ENCODE peak calls at places on chromosomes 2 and 18, in seven cellular contexts. S is fibroblast of lung; L is neuronal stem cell; W is MM.1S; R is CD4-positive, CD25-positive, alpha-beta regulatory T cell; Y is pancreas; G is kidney. M is an unnamed sample.

GRCh38 chr2:223487447-223487846 is 114.7 kb downstream of the SCG2 start:
- DNase-seq in Y (no peak), L (no peak), R (no peak), W (no peak), G (no peak), S (no peak), M (no peak)

GRCh38 chr2:201129044-201129505 is 13.1 kb downstream of the CFLAR start:
- DNase-seq in Y (no peak), S (no peak), G (no peak), R (no peak), L (no peak), W (peak), M (no peak)

GRCh38 chr2:160429248-160430000 is 64.2 kb downstream of the RBMS1 start:
- DNase-seq in S (peak), G (no peak), R (peak), W (peak), L (no peak), Y (no peak), M (no peak)

GRCh38 chr2:24945907-24946306 is 25.8 kb downstream of the DNAJC27 start:
- DNase-seq in R (no peak), L (no peak), W (no peak), G (no peak), Y (no peak), S (peak), M (no peak)

GRCh38 chr2:216666461-216667233 is 28.7 kb downstream of the IGFBP5 start:
- DNase-seq in W (peak), Y (peak), R (peak), S (peak), L (peak), G (peak), M (peak)

GRCh38 chr2:11698009-11698922 is 28.3 kb upstream of the NTSR2 start:
- DNase-seq in Y (no peak), G (peak), W (no peak), R (no peak), L (no peak), S (peak), M (no peak)

GRCh38 chr2:173631123-173631450 is 276.4 kb downstream of the CDCA7 start:
- DNase-seq in R (no peak), S (peak), Y (no peak), L (no peak), W (no peak), G (peak), M (no peak)

GRCh38 chr18:48293954-48294893 is 115.0 kb downstream of the ZBTB7C start:
- DNase-seq in R (no peak), S (no peak), W (no peak), L (no peak), Y (peak), G (no peak), M (no peak)

GRCh38 chr2:47068966-47069627 is 86.0 kb downstream of the STPG4 start:
- DNase-seq in Y (no peak), W (no peak), S (no peak), L (no peak), G (peak), R (no peak), M (no peak)

GRCh38 chr2:188695953-188696352 is 278.2 kb upstream of the COL3A1 start:
- DNase-seq in R (no peak), L (no peak), W (no peak), Y (no peak), S (peak), G (no peak), M (no peak)

GRCh38 chr2:121285077-121285449 is at the start of gene TFCP2L1:
- DNase-seq in G (peak), W (no peak), S (no peak), R (no peak), L (no peak), Y (peak), M (no peak)

GRCh38 chr2:25104741-25105140 is 62.9 kb downstream of the EFR3B start:
- DNase-seq in W (no peak), R (no peak), Y (no peak), G (no peak), L (no peak), S (no peak), M (no peak)

GRCh38 chr18:56511996-56512395 is 126.4 kb downstream of the TXNL1 start:
- DNase-seq in G (no peak), S (no peak), Y (no peak), R (no peak), W (peak), L (no peak), M (no peak)

GRCh38 chr2:222613715-222614331 is 42.1 kb downstream of the FARSB start:
- DNase-seq in Y (no peak), R (peak), W (peak), L (peak), G (no peak), S (peak), M (no peak)

GRCh38 chr18:712401-713134 is at the start of gene ENOSF1:
- DNase-seq in L (peak), S (peak), R (peak), W (peak), Y (peak), G (peak), M (no peak)

GRCh38 chr2:30963184-30963583 is 155.9 kb upstream of the CAPN13 start:
- DNase-seq in Y (no peak), S (no peak), L (no peak), W (no peak), G (no peak), R (no peak), M (no peak)

GRCh38 chr2:29117636-29118303 is 2.6 kb downstream of the CLIP4 start:
- DNase-seq in R (no peak), G (no peak), Y (no peak), L (no peak), S (peak), W (no peak), M (no peak)

GRCh38 chr2:121211689-121212151 is 73.3 kb downstream of the TFCP2L1 start:
- DNase-seq in L (no peak), G (peak), S (no peak), R (no peak), Y (no peak), W (no peak), M (no peak)

GRCh38 chr2:20496477-20496876 is 49.6 kb downstream of the RHOB start:
- DNase-seq in Y (no peak), L (no peak), W (no peak), R (no peak), S (no peak), G (no peak), M (no peak)

GRCh38 chr2:98501223-98501622 is 56.6 kb downstream of the INPP4A start:
- DNase-seq in Y (no peak), W (no peak), R (no peak), G (no peak), S (no peak), L (no peak), M (no peak)

GRCh38 chr2:98500561-98500960 is 55.9 kb downstream of the INPP4A start:
- DNase-seq in G (no peak), W (no peak), L (no peak), S (no peak), Y (no peak), R (no peak), M (no peak)

GRCh38 chr2:98502556-98503335 is 58.1 kb downstream of the INPP4A start:
- DNase-seq in Y (no peak), L (peak), W (peak), S (no peak), G (no peak), R (no peak), M (no peak)

GRCh38 chr2:98503481-98504096 is 58.9 kb downstream of the INPP4A start:
- DNase-seq in R (no peak), G (no peak), W (no peak), Y (no peak), S (no peak), L (no peak), M (no peak)

GRCh38 chr2:98501896-98502295 is 57.2 kb downstream of the INPP4A start:
- DNase-seq in G (no peak), R (no peak), S (no peak), W (no peak), Y (no peak), L (no peak), M (no peak)
- H3K27ac ChIP-seq in G (no peak), R (no peak), S (no peak), W (peak), Y (no peak), L (no peak), M (no peak)

GRCh38 chr2:240133401-240133800 is 2.7 kb downstream of the COPS9 start:
- DNase-seq in S (no peak), W (no peak), Y (no peak), L (no peak), G (peak), R (no peak), M (no peak)

GRCh38 chr2:240134956-240135520 is 1.1 kb downstream of the COPS9 start:
- DNase-seq in Y (no peak), R (no peak), S (no peak), G (peak), W (no peak), L (no peak), M (no peak)

GRCh38 chr2:240136013-240136670 is at the start of gene COPS9:
- DNase-seq in L (peak), S (peak), R (peak), G (peak), Y (peak), W (peak), M (peak)

GRCh38 chr2:240135706-240136012 is 446 bp downstream of the COPS9 start:
- DNase-seq in G (no peak), Y (no peak), L (no peak), R (no peak), W (no peak), S (no peak), M (no peak)

DNA sequence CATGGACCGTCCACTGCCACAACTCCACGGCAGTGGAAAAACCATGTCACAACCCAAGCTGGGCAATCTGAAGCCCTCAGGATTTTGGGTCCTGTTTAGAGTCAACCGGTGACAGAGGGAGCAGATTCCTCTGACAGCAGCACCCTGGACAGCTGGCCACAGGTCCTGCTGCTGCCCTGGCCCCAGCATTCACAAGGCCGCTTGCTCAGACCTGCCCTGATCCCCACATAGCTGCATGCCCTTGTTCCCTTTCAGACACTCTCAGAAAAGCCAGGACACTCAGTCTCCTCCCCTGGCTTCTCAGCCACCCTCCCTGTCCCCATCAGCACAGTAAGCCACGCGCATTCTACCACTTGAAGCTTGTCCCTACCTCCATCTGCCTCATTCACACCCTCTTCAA is 1.6 kb downstream of the COPS9 start:
- DNase-seq in W (no peak), G (peak), L (no peak), R (no peak), S (no peak), Y (no peak), M (no peak)
- H3K27ac ChIP-seq in W (no peak), G (no peak), L (no peak), R (no peak), S (no peak), Y (no peak), M (peak)

DNA sequence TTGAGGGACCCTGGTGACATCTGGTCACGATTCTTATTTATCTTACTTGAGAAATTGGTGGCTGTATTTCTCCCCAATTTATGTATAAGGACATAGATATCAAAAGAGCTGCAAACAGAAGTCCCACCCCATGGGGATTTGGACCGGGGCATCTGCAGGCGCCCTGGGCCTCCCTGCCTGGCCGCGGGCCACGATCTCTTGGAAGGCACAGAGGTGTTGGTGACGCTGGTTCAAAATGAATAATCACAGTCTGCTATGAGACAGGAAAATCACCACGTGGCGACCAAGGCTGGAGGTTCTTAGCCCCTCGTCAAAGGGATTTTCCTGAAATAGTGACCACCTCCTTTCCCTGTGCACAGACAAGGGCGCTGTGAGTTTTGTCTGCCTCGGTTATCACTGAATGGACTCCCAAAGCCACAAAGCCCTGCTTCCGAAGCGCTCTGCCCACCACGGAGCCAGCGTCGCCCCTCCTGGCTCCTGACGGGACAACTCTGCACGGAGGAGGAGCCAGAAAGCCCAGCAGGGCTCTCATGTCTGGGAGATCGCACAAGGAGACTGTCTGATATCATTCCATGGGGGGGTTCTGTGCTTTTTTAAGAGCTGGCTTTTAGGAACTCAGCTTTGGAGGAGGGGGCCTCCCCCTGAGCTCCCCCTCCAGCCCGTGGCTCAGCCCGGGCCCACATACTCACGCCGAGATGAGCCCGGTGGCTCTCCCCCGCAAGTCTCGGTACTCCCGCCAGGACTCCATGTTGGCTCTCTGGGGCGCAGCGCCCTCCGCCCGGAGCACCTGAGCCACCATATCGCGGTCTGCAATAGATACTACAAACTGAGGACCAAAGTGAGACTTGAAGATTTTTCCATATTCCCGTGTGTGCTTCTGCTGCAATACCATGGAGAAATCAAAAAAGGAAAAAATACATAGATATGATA is 14.6 kb downstream of the CYP27C1 start:
- DNase-seq in R (no peak), W (no peak), S (no peak), Y (no peak), L (no peak), G (no peak), M (no peak)
- H3K27ac ChIP-seq in R (no peak), W (no peak), S (no peak), Y (no peak), L (no peak), G (no peak), M (no peak)

GRCh38 chr2:48482774-48483173 is 47.2 kb upstream of the STON1 start:
- DNase-seq in S (peak), Y (no peak), W (no peak), R (no peak), G (no peak), L (no peak), M (peak)
- H3K27ac ChIP-seq in S (no peak), Y (no peak), W (no peak), R (no peak), G (no peak), L (no peak), M (no peak)

GRCh38 chr2:88607416-88607815 is 19.8 kb downstream of the EIF2AK3 start:
- DNase-seq in S (no peak), L (no peak), G (no peak), W (no peak), Y (no peak), R (no peak), M (no peak)
- H3K27ac ChIP-seq in S (no peak), L (no peak), G (no peak), W (peak), Y (peak), R (no peak), M (no peak)

DNA sequence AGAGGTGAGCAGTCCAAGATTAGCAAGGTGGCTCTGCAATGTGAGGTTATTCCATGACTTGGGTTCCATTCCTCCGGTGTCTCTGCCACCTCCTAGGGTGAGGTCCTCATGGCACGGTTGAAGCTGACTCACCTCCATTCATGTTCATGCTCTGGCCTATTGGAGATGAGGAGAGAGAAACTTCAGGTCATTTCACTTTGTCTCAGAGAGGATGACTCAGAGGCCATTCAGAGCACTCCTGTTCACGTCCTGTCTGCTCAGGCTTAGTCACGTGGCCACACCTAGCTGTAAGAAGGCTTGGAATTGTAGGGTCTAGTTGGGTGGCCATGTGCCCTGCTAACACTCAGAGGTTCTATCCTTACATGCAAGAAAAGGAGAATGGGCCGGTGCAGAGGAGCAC is 67.5 kb upstream of the MBOAT2 start:
- DNase-seq in S (peak), L (no peak), R (no peak), W (no peak), Y (no peak), G (no peak), M (no peak)
- H3K27ac ChIP-seq in S (no peak), L (no peak), R (no peak), W (no peak), Y (no peak), G (no peak), M (no peak)

M was measured in substantia nigra.